ENCODE peak calls at places on chromosome X, in four cellular contexts. O, G, Y and R are unnamed samples.

GRCh38 chrX:18973527-18974192 is 10.3 kb downstream of the PHKA2 start:
- DNase-seq in O (no peak), G (no peak), Y (peak), R (peak)

GRCh38 chrX:24166078-24166477 is 16.5 kb downstream of the ZFX start:
- DNase-seq in G (no peak), O (no peak), Y (no peak), R (no peak)

GRCh38 chrX:121260568-121261240 is 213.3 kb downstream of the GLUD2 start:
- DNase-seq in Y (no peak), O (no peak), G (no peak), R (no peak)

GRCh38 chrX:103200951-103201529 is 13.9 kb upstream of the BEX4 start:
- DNase-seq in O (no peak), Y (no peak), G (no peak), R (no peak)

GRCh38 chrX:33336783-33337182 is 125.4 kb upstream of the DMD start:
- DNase-seq in O (no peak), G (peak), Y (peak), R (peak)

GRCh38 chrX:136191171-136191570 is 43.8 kb downstream of the FHL1 start:
- DNase-seq in O (no peak), Y (no peak), G (no peak), R (no peak)

GRCh38 chrX:28625223-28625622 is 38.0 kb downstream of the IL1RAPL1 start:
- DNase-seq in Y (no peak), O (peak), G (no peak), R (no peak)

GRCh38 chrX:50920132-50920531 is 9.6 kb downstream of the BMP15 start:
- DNase-seq in Y (no peak), O (no peak), G (peak), R (peak)

GRCh38 chrX:72005046-72005445 is 94.4 kb downstream of the NHSL2 start:
- DNase-seq in O (no peak), Y (no peak), G (no peak), R (no peak)

GRCh38 chrX:150680974-150681373 is 12.2 kb upstream of the MTMR1 start:
- DNase-seq in O (peak), Y (peak), G (peak), R (peak)

GRCh38 chrX:45888518-45888917 is 656.7 kb downstream of the ZNF674 start:
- DNase-seq in O (no peak), G (no peak), Y (no peak), R (no peak)

GRCh38 chrX:97252111-97252510 is 368.4 kb downstream of the RPA4 start:
- DNase-seq in G (no peak), O (no peak), Y (no peak), R (no peak)

GRCh38 chrX:54640721-54641120 is 110.7 kb downstream of the GNL3L start:
- DNase-seq in G (no peak), Y (no peak), O (no peak), R (no peak)

GRCh38 chrX:139881130-139881529 is 51.7 kb downstream of the ATP11C start:
- DNase-seq in Y (no peak), G (peak), O (no peak), R (no peak)

GRCh38 chrX:33211356-33212254 is at the start of gene DMD:
- DNase-seq in Y (peak), G (peak), O (peak), R (peak)

GRCh38 chrX:19063030-19063429 is 59.2 kb downstream of the ADGRG2 start:
- DNase-seq in Y (no peak), G (peak), O (no peak), R (no peak)

GRCh38 chrX:20363003-20363674 is 96.4 kb upstream of the RPS6KA3 start:
- DNase-seq in O (no peak), G (peak), Y (no peak), R (no peak)

GRCh38 chrX:12440245-12440644 is 302.0 kb downstream of the FRMPD4 start:
- DNase-seq in G (no peak), O (no peak), Y (no peak), R (no peak)

GRCh38 chrX:135591871-135592270 is 71.4 kb downstream of the INTS6L start:
- DNase-seq in O (no peak), G (no peak), Y (no peak), R (no peak)

GRCh38 chrX:115367956-115368355 is 78.4 kb downstream of the LUZP4 start:
- DNase-seq in G (peak), O (no peak), Y (no peak), R (no peak)

GRCh38 chrX:112670290-112670689 is 9.4 kb downstream of the LHFPL1 start:
- DNase-seq in O (no peak), G (no peak), Y (no peak), R (no peak)

GRCh38 chrX:136055651-136056221 is 70.5 kb downstream of the SLC9A6 start:
- DNase-seq in G (peak), Y (peak), O (peak), R (no peak)

GRCh38 chrX:103656623-103657022 is 27.8 kb downstream of the TCEAL1 start:
- DNase-seq in O (no peak), Y (no peak), G (peak), R (no peak)

GRCh38 chrX:110985470-110985869 is 110.5 kb upstream of the PAK3 start:
- DNase-seq in O (no peak), G (no peak), Y (no peak), R (no peak)

GRCh38 chrX:10597871-10598270 is 22.5 kb downstream of the MID1 start:
- DNase-seq in G (peak), O (peak), Y (no peak), R (peak)

GRCh38 chrX:28794751-28795150 is 207.5 kb downstream of the IL1RAPL1 start:
- DNase-seq in G (no peak), O (no peak), Y (no peak), R (no peak)

GRCh38 chrX:17495052-17495451 is 120.1 kb downstream of the NHS start:
- DNase-seq in O (no peak), G (no peak), Y (no peak), R (no peak)

GRCh38 chrX:69027181-69028005 is 137.9 kb downstream of the PJA1 start:
- DNase-seq in O (no peak), Y (no peak), G (peak), R (peak)

GRCh38 chrX:20742106-20742505 is 475.4 kb upstream of the RPS6KA3 start:
- DNase-seq in O (no peak), G (no peak), Y (peak), R (no peak)

GRCh38 chrX:14356401-14356800 is 172.9 kb upstream of the GLRA2 start:
- DNase-seq in O (no peak), G (no peak), Y (no peak), R (no peak)

GRCh38 chrX:109830704-109831206 is 97.7 kb upstream of the ACSL4 start:
- DNase-seq in G (peak), Y (no peak), O (no peak), R (no peak)

GRCh38 chrX:47936224-47936939 is 67.4 kb downstream of the ZNF182 start:
- DNase-seq in Y (no peak), O (no peak), G (no peak), R (peak)

GRCh38 chrX:71622347-71623104 is 4.2 kb upstream of the CXCR3 start:
- DNase-seq in O (peak), Y (peak), G (peak), R (peak)

GRCh38 chrX:110004970-110005369 is 2.1 kb downstream of the TMEM164 start:
- DNase-seq in Y (no peak), O (no peak), G (no peak), R (no peak)

DNA sequence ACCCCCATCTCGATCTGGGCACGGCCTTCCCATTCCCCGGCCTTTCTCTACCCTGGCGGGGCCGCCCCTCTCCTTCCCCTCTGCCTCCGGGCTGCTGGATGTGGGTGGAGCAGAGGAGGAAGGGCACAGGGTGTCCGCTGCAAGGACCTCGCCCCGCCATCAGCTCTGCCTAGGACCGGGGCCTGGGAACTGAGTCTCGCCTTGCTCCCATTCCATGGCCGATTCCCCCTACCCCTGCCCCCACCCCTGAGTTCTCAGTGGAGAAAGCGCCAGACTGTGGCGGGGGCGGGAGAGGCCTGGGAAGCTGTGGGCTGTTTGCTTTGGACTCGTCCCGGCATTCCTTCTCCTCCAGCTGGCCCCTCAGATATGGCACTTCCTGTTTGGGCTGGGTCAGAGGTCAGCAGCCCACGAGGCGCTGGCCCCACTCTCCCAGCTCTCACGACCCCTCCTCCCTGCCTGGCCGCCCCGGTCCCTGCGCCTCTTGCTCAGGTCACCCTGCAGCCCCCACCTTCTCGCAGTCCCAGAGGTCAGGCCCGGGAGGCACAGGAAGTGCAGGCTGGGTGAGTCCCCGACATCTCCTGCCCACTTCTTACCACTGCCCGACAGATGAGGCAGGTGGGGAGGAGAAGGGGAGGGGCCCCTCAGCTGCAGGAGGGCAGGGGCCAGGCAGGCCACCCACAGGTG is 6.4 kb upstream of the BGN start:
- DNase-seq in O (peak), G (peak), Y (no peak), R (no peak)
- H3K4me3 ChIP-seq in O (no peak), G (no peak), Y (no peak), R (no peak)

GRCh38 chrX:124383367-124383766 is 37.0 kb downstream of the SH2D1A start:
- DNase-seq in G (no peak), Y (no peak), O (no peak), R (no peak)
- H3K4me3 ChIP-seq in G (no peak), Y (no peak), O (no peak), R (no peak)

GRCh38 chrX:40143987-40144386 is 46.2 kb upstream of the BCOR start:
- DNase-seq in O (no peak), G (no peak), Y (no peak), R (no peak)
- H3K4me3 ChIP-seq in O (no peak), G (no peak), Y (no peak), R (no peak)

GRCh38 chrX:3345281-3346081 is 971 bp downstream of the MXRA5 start:
- DNase-seq in Y (peak), O (peak), G (no peak), R (peak)
- H3K4me3 ChIP-seq in Y (peak), O (peak), G (peak), R (peak)